ENCODE peak calls at places on chromosome 13, in five cellular contexts. R is B cell, A is fibroblast of pulmonary artery, X is K562, Y is non-pigmented ciliary epithelial cell. B is an unnamed sample.

GRCh38 chr13:47299316-47299715 is 402.5 kb upstream of the HTR2A start:
- DNase-seq in R (no peak), X (no peak), Y (no peak), A (peak), B (no peak)

GRCh38 chr13:29817604-29818378 is 32.6 kb downstream of the UBL3 start:
- DNase-seq in A (no peak), R (peak), Y (no peak), X (no peak), B (peak)

GRCh38 chr13:27379694-27380596 is 44.5 kb upstream of the GTF3A start:
- DNase-seq in Y (no peak), R (peak), A (peak), X (peak), B (peak)

GRCh38 chr13:46087481-46087880 is 17.4 kb downstream of the CPB2 start:
- DNase-seq in R (no peak), X (no peak), A (no peak), Y (no peak), B (no peak)

GRCh38 chr13:21018220-21018619 is 43.2 kb downstream of the LATS2 start:
- DNase-seq in X (no peak), Y (no peak), R (no peak), A (no peak), B (no peak)

GRCh38 chr13:20749377-20749776 is 24.4 kb downstream of the EEF1AKMT1 start:
- DNase-seq in X (no peak), A (no peak), Y (no peak), R (no peak), B (no peak)

GRCh38 chr13:94464771-94465170 is 14.7 kb downstream of the DCT start:
- DNase-seq in Y (no peak), A (no peak), X (no peak), R (no peak), B (no peak)

GRCh38 chr13:57858376-57858775 is 226.8 kb downstream of the PCDH17 start:
- DNase-seq in Y (no peak), X (no peak), R (no peak), A (no peak), B (no peak)

GRCh38 chr13:21674271-21675009 is 3.6 kb downstream of the FGF9 start:
- DNase-seq in X (peak), A (no peak), Y (no peak), R (peak), B (no peak)

GRCh38 chr13:110391273-110391672 is 84.2 kb downstream of the COL4A2 start:
- DNase-seq in X (no peak), A (peak), R (no peak), Y (no peak), B (no peak)

GRCh38 chr13:48220592-48221300 is 12.3 kb upstream of the ITM2B start:
- DNase-seq in Y (no peak), X (no peak), A (no peak), R (no peak), B (no peak)

GRCh38 chr13:44930907-44931676 is 58.2 kb downstream of the NUFIP1 start:
- DNase-seq in R (no peak), Y (no peak), X (no peak), A (peak), B (no peak)

GRCh38 chr13:110283661-110284516 is 23.1 kb downstream of the COL4A1 start:
- DNase-seq in A (no peak), X (no peak), R (no peak), Y (no peak), B (no peak)

GRCh38 chr13:79141082-79141481 is 265.0 kb downstream of the RBM26 start:
- DNase-seq in Y (no peak), X (no peak), A (no peak), R (no peak), B (no peak)

GRCh38 chr13:105914637-105915036 is 620.8 kb downstream of the EFNB2 start:
- DNase-seq in R (no peak), X (no peak), Y (peak), A (peak), B (no peak)

GRCh38 chr13:113948034-113948742 is 25.7 kb downstream of the C13orf46 start:
- DNase-seq in R (no peak), X (no peak), Y (no peak), A (no peak), B (peak)

GRCh38 chr13:112102243-112102642 is 35.3 kb downstream of the SOX1 start:
- DNase-seq in Y (no peak), A (no peak), X (no peak), R (no peak), B (no peak)

GRCh38 chr13:39930544-39931444 is 275.3 kb downstream of the COG6 start:
- DNase-seq in A (no peak), X (no peak), R (no peak), Y (no peak), B (no peak)

GRCh38 chr13:76012091-76012721 is 376.1 kb downstream of the LMO7 start:
- DNase-seq in X (no peak), Y (no peak), A (peak), R (no peak), B (no peak)

GRCh38 chr13:112753868-112754267 is 64.0 kb downstream of the ATP11A start:
- DNase-seq in R (no peak), A (no peak), X (no peak), Y (no peak), B (no peak)

GRCh38 chr13:64164435-64164834 is 2748.8 kb upstream of the PCDH20 start:
- DNase-seq in R (no peak), A (no peak), Y (no peak), X (no peak), B (no peak)

GRCh38 chr13:31627097-31627496 is 112.2 kb upstream of the RXFP2 start:
- DNase-seq in X (no peak), R (no peak), Y (no peak), A (peak), B (no peak)

GRCh38 chr13:101317986-101318523 is 98.3 kb downstream of the NALCN start:
- DNase-seq in A (no peak), Y (no peak), X (no peak), R (no peak), B (no peak)

GRCh38 chr13:22082030-22082429 is 411.2 kb downstream of the FGF9 start:
- DNase-seq in A (no peak), Y (no peak), X (no peak), R (no peak), B (no peak)

GRCh38 chr13:64347662-64348061 is 2882.5 kb downstream of the PCDH9 start:
- DNase-seq in R (no peak), A (peak), Y (no peak), X (no peak), B (no peak)

GRCh38 chr13:73000027-73000674 is 58.7 kb upstream of the KLF5 start:
- DNase-seq in X (no peak), R (no peak), A (peak), Y (peak), B (peak)

GRCh38 chr13:88701551-88701950 is 1030.4 kb downstream of the SLITRK5 start:
- DNase-seq in A (no peak), Y (no peak), X (no peak), R (no peak), B (no peak)

GRCh38 chr13:31035162-31035951 is 102.9 kb downstream of the TEX26 start:
- DNase-seq in Y (no peak), X (no peak), R (no peak), A (peak), B (no peak)

GRCh38 chr13:32142956-32143375 is 111.4 kb downstream of the FRY start:
- DNase-seq in Y (no peak), A (peak), R (no peak), X (no peak), B (no peak)

GRCh38 chr13:113211774-113212173 is 2.4 kb downstream of the CUL4A start:
- DNase-seq in X (no peak), Y (no peak), A (no peak), R (no peak), B (peak)

GRCh38 chr13:34647379-34647778 is 294.7 kb upstream of the NBEA start:
- DNase-seq in X (no peak), A (no peak), Y (no peak), R (no peak), B (no peak)

GRCh38 chr13:42836930-42837329 is 55.5 kb downstream of the FAM216B start:
- DNase-seq in X (no peak), Y (peak), A (peak), R (no peak), B (no peak)